ENCODE peak calls at places on chromosome 21, in six cellular contexts. One of them, this sample, is unnamed.

GRCh38 chr21:46600305-46600704 is 4.6 kb downstream of the S100B start:
- DNase-seq in fibroblast of lung: no peak
- DNase-seq in astrocyte of the spinal cord: no peak
- DNase-seq in GM13976: no peak
- DNase-seq in tibial nerve: no peak
- DNase-seq in endothelial cell: no peak
- DNase-seq in this sample: no peak

GRCh38 chr21:17575076-17575475 is 37.6 kb downstream of the BTG3 start:
- DNase-seq in tibial nerve: no peak
- DNase-seq in fibroblast of lung: no peak
- DNase-seq in GM13976: no peak
- DNase-seq in astrocyte of the spinal cord: no peak
- DNase-seq in endothelial cell: no peak
- DNase-seq in this sample: no peak

GRCh38 chr21:36564647-36565046 is 84.7 kb upstream of the CLDN14 start:
- DNase-seq in endothelial cell: no peak
- DNase-seq in GM13976: no peak
- DNase-seq in fibroblast of lung: no peak
- DNase-seq in astrocyte of the spinal cord: no peak
- DNase-seq in tibial nerve: no peak
- DNase-seq in this sample: no peak

GRCh38 chr21:28712396-28712795 is 280.3 kb downstream of the LTN1 start:
- DNase-seq in tibial nerve: no peak
- DNase-seq in astrocyte of the spinal cord: no peak
- DNase-seq in GM13976: no peak
- DNase-seq in endothelial cell: no peak
- DNase-seq in fibroblast of lung: no peak
- DNase-seq in this sample: no peak

GRCh38 chr21:39453571-39454179 is 1.9 kb downstream of the SH3BGR start:
- DNase-seq in endothelial cell: no peak
- DNase-seq in tibial nerve: no peak
- DNase-seq in astrocyte of the spinal cord: no peak
- DNase-seq in GM13976: no peak
- DNase-seq in fibroblast of lung: no peak
- DNase-seq in this sample: no peak

GRCh38 chr21:29164330-29164942 is 34.0 kb downstream of the MAP3K7CL start:
- DNase-seq in fibroblast of lung: peak; percentile 93
- DNase-seq in tibial nerve: no peak
- DNase-seq in endothelial cell: no peak
- DNase-seq in GM13976: peak; percentile 39
- DNase-seq in astrocyte of the spinal cord: peak; percentile 89
- DNase-seq in this sample: no peak

GRCh38 chr21:27268290-27268689 is 301.4 kb upstream of the ADAMTS5 start:
- DNase-seq in tibial nerve: no peak
- DNase-seq in astrocyte of the spinal cord: peak; percentile 75
- DNase-seq in endothelial cell: no peak
- DNase-seq in GM13976: no peak
- DNase-seq in fibroblast of lung: peak; percentile 49
- DNase-seq in this sample: no peak

GRCh38 chr21:33069994-33070811 is at the start of gene OLIG1:
- DNase-seq in fibroblast of lung: no peak
- DNase-seq in astrocyte of the spinal cord: peak; percentile 18
- DNase-seq in endothelial cell: peak; percentile 67
- DNase-seq in GM13976: peak; percentile 51
- DNase-seq in tibial nerve: no peak
- DNase-seq in this sample: no peak

GRCh38 chr21:41763398-41763931 is 3.4 kb downstream of the RIPK4 start:
- DNase-seq in fibroblast of lung: no peak
- DNase-seq in GM13976: no peak
- DNase-seq in astrocyte of the spinal cord: no peak
- DNase-seq in tibial nerve: no peak
- DNase-seq in endothelial cell: no peak
- DNase-seq in this sample: no peak

DNA sequence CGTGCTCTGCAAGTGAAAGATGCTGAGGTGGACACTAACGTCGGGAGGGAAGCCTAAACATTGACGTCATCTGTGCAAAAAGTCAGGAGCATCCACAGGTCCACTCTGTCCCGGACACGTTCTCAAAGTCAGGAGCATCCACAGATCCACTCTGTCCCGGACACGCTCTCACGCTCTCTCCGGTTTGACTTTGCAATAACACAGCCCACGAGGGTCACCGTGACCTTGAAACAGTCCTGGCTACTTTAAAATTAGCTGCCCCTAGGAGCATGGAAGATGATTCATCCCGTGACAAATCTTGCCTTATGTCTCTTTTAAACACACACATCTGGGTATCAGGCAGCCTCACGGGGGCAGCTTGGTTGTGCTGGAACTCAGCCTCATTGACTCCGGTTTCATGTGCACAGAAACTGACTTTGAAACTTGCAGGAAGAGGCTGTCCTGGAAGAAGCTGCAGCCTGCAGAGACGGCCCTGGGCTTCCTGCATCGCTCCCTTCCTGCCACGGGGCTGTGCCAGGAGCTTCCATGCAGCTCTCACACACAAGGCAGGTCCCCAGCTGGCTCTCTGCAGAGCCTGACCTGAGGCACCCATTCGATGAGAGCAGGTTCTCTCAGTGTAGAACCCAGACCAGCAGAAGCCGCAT is 18.1 kb upstream of the COL18A1 start:
- DNase-seq in fibroblast of lung: peak; percentile 97
- DNase-seq in tibial nerve: no peak
- DNase-seq in astrocyte of the spinal cord: peak; percentile 94
- DNase-seq in endothelial cell: peak; percentile 47
- DNase-seq in GM13976: no peak
- DNase-seq in this sample: no peak
- TF ChIP-seq CTCF in fibroblast of lung: peak; percentile 28
- TF ChIP-seq CTCF in tibial nerve: peak; percentile 20
- TF ChIP-seq CTCF in astrocyte of the spinal cord: peak; percentile 43
- TF ChIP-seq CTCF in endothelial cell: no peak
- TF ChIP-seq CTCF in GM13976: no peak
- TF ChIP-seq CTCF in this sample: no peak

DNA sequence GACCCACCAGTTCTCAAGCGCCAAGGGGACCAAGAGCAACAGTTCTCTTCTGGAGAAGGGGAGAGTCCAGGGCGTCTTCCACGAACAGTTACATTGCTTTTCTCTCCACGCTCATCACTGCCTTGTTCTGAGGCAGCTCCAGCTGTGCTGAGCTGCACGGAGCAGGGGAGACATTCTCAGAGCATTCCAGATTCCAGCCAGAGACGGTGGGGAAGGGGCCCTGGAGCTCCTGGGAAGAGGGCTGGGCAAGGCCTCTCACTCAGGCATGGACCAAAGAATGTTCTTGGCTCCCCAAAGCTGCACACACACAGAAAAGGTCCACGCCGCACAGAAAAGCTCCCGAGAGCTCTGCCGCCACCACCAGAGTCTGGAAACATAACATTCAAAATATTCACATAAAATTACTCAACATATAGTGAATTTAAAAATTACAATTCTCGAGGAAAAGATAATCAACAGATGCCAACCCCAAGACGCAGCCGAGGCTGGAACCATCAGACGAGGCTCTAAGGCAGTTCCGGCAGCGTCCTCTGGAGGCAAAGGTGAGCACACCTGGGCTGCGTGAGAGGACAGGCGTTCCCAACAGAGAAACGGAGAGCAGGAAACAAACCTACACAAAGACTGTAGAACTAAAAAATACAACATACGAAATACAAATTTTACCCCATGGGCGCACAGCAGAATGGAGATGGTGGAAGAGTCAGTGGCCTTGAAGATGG is 40.5 kb downstream of the UBE2G2 start:
- DNase-seq in tibial nerve: no peak
- DNase-seq in astrocyte of the spinal cord: no peak
- DNase-seq in GM13976: peak; percentile 49
- DNase-seq in endothelial cell: no peak
- DNase-seq in fibroblast of lung: no peak
- DNase-seq in this sample: peak; percentile 22
- TF ChIP-seq CTCF in tibial nerve: no peak
- TF ChIP-seq CTCF in astrocyte of the spinal cord: peak; percentile 44
- TF ChIP-seq CTCF in GM13976: no peak
- TF ChIP-seq CTCF in endothelial cell: no peak
- TF ChIP-seq CTCF in fibroblast of lung: no peak
- TF ChIP-seq CTCF in this sample: peak; percentile 22

GRCh38 chr21:25036775-25037174 is 570.5 kb downstream of the MRPL39 start:
- DNase-seq in tibial nerve: no peak
- DNase-seq in fibroblast of lung: no peak
- DNase-seq in astrocyte of the spinal cord: no peak
- DNase-seq in endothelial cell: no peak
- DNase-seq in GM13976: no peak
- DNase-seq in this sample: no peak

DNA sequence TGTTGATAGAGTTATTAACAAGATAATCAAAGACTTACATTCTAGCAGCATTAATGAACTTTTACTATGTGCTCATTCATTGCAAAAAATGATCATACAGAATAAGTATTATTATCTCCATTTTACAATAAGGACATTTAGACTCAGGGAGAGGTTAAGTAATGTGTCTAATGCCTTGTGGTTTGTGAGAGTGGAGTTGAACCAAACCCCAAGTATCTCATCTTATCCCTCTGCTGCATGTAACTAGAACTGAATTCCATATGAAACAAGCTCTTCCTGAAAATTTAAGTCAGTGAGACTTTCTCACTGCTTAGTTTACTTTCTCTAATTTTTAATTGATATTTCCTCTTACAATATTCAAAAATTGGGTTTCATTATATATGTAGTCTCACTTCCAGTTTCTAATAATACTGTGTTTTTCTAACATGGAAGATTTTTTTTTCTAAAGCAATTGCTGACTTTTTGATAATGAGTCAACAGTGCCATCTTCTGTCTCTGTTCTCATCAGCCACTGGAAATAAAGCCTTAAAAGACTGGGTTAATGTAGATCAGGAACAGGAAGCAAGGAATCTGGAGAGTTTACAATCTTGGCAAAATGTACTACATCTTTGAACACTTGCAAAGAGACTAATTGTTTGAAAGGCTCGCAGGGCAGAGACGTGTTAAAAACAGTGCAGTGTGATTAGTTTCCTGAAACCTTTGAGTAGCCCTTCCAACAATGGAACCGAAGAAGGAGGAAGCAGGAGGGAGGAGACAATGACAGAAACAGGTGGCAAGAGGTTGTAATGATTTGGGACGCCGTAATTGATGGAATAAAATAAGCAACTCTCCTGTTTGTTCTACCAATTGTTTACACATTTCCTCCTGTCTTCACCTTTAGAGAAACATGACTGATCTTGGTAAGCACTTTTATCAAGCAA is 567.6 kb downstream of the MRPL39 start:
- DNase-seq in astrocyte of the spinal cord: peak; percentile 65
- DNase-seq in tibial nerve: no peak
- DNase-seq in endothelial cell: no peak
- DNase-seq in fibroblast of lung: peak; percentile 53
- DNase-seq in GM13976: no peak
- DNase-seq in this sample: no peak
- TF ChIP-seq CTCF in astrocyte of the spinal cord: peak; percentile 29
- TF ChIP-seq CTCF in tibial nerve: peak; percentile 14
- TF ChIP-seq CTCF in endothelial cell: no peak
- TF ChIP-seq CTCF in fibroblast of lung: no peak
- TF ChIP-seq CTCF in GM13976: peak; percentile 31
- TF ChIP-seq CTCF in this sample: no peak

DNA sequence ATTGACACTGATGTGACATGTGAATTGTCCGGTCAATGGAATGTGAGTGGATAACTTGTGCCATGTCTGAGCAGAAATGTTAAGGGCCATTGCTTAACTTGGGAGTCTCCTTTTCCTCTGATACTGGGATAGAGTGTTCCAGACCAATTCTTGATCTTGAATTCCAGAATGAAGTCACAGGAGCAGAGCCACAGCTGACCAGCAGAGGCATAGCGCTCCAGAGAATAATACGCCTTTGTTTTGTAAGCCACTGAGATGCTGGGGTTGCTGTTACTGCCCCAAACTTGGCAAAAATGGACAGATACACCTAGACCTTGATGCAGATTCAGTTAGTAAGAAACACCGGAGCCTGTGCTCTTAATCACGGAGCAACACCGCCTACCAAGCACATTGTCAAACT is 6.3 kb downstream of the KCNJ6 start:
- DNase-seq in tibial nerve: no peak
- DNase-seq in astrocyte of the spinal cord: no peak
- DNase-seq in GM13976: no peak
- DNase-seq in endothelial cell: no peak
- DNase-seq in fibroblast of lung: no peak
- DNase-seq in this sample: no peak
- TF ChIP-seq CTCF in tibial nerve: no peak
- TF ChIP-seq CTCF in astrocyte of the spinal cord: no peak
- TF ChIP-seq CTCF in GM13976: no peak
- TF ChIP-seq CTCF in endothelial cell: peak; percentile 20
- TF ChIP-seq CTCF in fibroblast of lung: no peak
- TF ChIP-seq CTCF in this sample: no peak

GRCh38 chr21:34800797-34801518 is 132.2 kb downstream of the CLIC6 start:
- DNase-seq in tibial nerve: no peak
- DNase-seq in astrocyte of the spinal cord: peak; percentile 65
- DNase-seq in GM13976: no peak
- DNase-seq in endothelial cell: no peak
- DNase-seq in fibroblast of lung: peak; percentile 50
- DNase-seq in this sample: no peak
- TF ChIP-seq CTCF in tibial nerve: no peak
- TF ChIP-seq CTCF in astrocyte of the spinal cord: no peak
- TF ChIP-seq CTCF in GM13976: no peak
- TF ChIP-seq CTCF in endothelial cell: no peak
- TF ChIP-seq CTCF in fibroblast of lung: no peak
- TF ChIP-seq CTCF in this sample: no peak

GRCh38 chr21:31609081-31609480 is 50.4 kb upstream of the SOD1 start:
- DNase-seq in GM13976: no peak
- DNase-seq in astrocyte of the spinal cord: no peak
- DNase-seq in fibroblast of lung: peak; percentile 22
- DNase-seq in tibial nerve: no peak
- DNase-seq in endothelial cell: no peak
- DNase-seq in this sample: no peak
- TF ChIP-seq CTCF in GM13976: no peak
- TF ChIP-seq CTCF in astrocyte of the spinal cord: no peak
- TF ChIP-seq CTCF in fibroblast of lung: no peak
- TF ChIP-seq CTCF in tibial nerve: no peak
- TF ChIP-seq CTCF in endothelial cell: no peak
- TF ChIP-seq CTCF in this sample: no peak